ENCODE peak calls at places on chromosomes 5 and 9, in four cellular contexts. F is Caco-2, C is PC-3, W is endothelial cell. O is an unnamed sample.

GRCh38 chr9:127204771-127205470 is 59.7 kb upstream of the GARNL3 start:
- DNase-seq in F (no peak), C (peak), W (no peak), O (no peak)

GRCh38 chr5:124519396-124519795 is 227.0 kb downstream of the ZNF608 start:
- DNase-seq in F (no peak), C (no peak), W (no peak), O (no peak)

GRCh38 chr9:89477811-89478583 is 19.9 kb downstream of the SEMA4D start:
- DNase-seq in F (no peak), C (peak), W (peak), O (no peak)

GRCh38 chr9:116020801-116021200 is 132.8 kb upstream of the PAPPA start:
- DNase-seq in F (no peak), C (peak), W (no peak), O (no peak)

GRCh38 chr9:111147021-111147420 is 108.8 kb upstream of the LPAR1 start:
- DNase-seq in F (no peak), C (no peak), W (no peak), O (no peak)

GRCh38 chr5:129820-130219 is 37.9 kb downstream of the PLEKHG4B start:
- DNase-seq in F (no peak), C (no peak), W (no peak), O (no peak)

GRCh38 chr5:151115272-151115905 is 34.6 kb upstream of the TNIP1 start:
- DNase-seq in F (peak), C (peak), W (peak), O (peak)

GRCh38 chr9:115855458-115856133 is 298.0 kb upstream of the PAPPA start:
- DNase-seq in F (no peak), C (no peak), W (no peak), O (no peak)

GRCh38 chr5:79378510-79379186 is 135.3 kb downstream of the HOMER1 start:
- DNase-seq in F (no peak), C (no peak), W (no peak), O (no peak)

GRCh38 chr9:77304543-77304942 is 127.2 kb downstream of the VPS13A start:
- DNase-seq in F (no peak), C (no peak), W (no peak), O (no peak)

GRCh38 chr5:50767588-50767987 is 101.2 kb downstream of the PARP8 start:
- DNase-seq in F (no peak), C (no peak), W (no peak), O (no peak)

GRCh38 chr9:136718463-136719211 is 6.3 kb downstream of the DIPK1B start:
- DNase-seq in F (no peak), C (no peak), W (no peak), O (no peak)

GRCh38 chr5:139481122-139481533 is 1.4 kb downstream of the STING1 start:
- DNase-seq in F (no peak), C (no peak), W (no peak), O (no peak)

GRCh38 chr5:7947301-7947700 is 78.4 kb downstream of the MTRR start:
- DNase-seq in F (no peak), C (no peak), W (no peak), O (no peak)

GRCh38 chr5:14447958-14448881 is 133.4 kb upstream of the OTULINL start:
- DNase-seq in F (no peak), C (no peak), W (no peak), O (no peak)

GRCh38 chr5:169494383-169495251 is 89.0 kb upstream of the SPDL1 start:
- DNase-seq in F (no peak), C (no peak), W (no peak), O (no peak)

GRCh38 chr9:4038182-4038723 is 261.6 kb downstream of the GLIS3 start:
- DNase-seq in F (no peak), C (peak), W (no peak), O (no peak)

GRCh38 chr9:31210982-31211570 is 1173.4 kb upstream of the ACO1 start:
- DNase-seq in F (peak), C (no peak), W (no peak), O (no peak)

GRCh38 chr9:127214421-127215265 is 49.9 kb upstream of the GARNL3 start:
- DNase-seq in F (peak), C (peak), W (peak), O (peak)

GRCh38 chr5:73946278-73946677 is 320.3 kb downstream of the ARHGEF28 start:
- DNase-seq in F (no peak), C (no peak), W (no peak), O (no peak)

GRCh38 chr9:75548871-75549270 is 341.6 kb upstream of the PCSK5 start:
- DNase-seq in F (no peak), C (no peak), W (no peak), O (no peak)

GRCh38 chr9:3516667-3517330 is 9.0 kb downstream of the RFX3 start:
- DNase-seq in F (no peak), C (no peak), W (no peak), O (no peak)

GRCh38 chr9:108083796-108084352 is 594.3 kb upstream of the KLF4 start:
- DNase-seq in F (no peak), C (no peak), W (no peak), O (no peak)

GRCh38 chr5:147046226-147046625 is 167.7 kb upstream of the PPP2R2B start:
- DNase-seq in F (no peak), C (no peak), W (no peak), O (no peak)

GRCh38 chr5:1983919-1984695 is 101.4 kb upstream of the IRX4 start:
- DNase-seq in F (no peak), C (no peak), W (no peak), O (no peak)

GRCh38 chr9:110919609-110920008 is 118.7 kb downstream of the LPAR1 start:
- DNase-seq in F (peak), C (peak), W (no peak), O (no peak)

GRCh38 chr9:99966720-99967119 is 60.3 kb downstream of the STX17 start:
- DNase-seq in F (peak), C (peak), W (no peak), O (no peak)

GRCh38 chr5:142849880-142850279 is 79.7 kb downstream of the ARHGAP26 start:
- DNase-seq in F (no peak), C (no peak), W (no peak), O (no peak)

GRCh38 chr9:108671794-108672193 is 184.0 kb downstream of the ACTL7B start:
- DNase-seq in F (no peak), C (peak), W (no peak), O (no peak)

GRCh38 chr9:95102001-95102433 is 215.5 kb downstream of the FANCC start:
- DNase-seq in F (no peak), C (no peak), W (no peak), O (no peak)

GRCh38 chr5:169164481-169164925 is 136.4 kb downstream of the SLIT3 start:
- DNase-seq in F (peak), C (peak), W (no peak), O (no peak)

GRCh38 chr9:4299006-4299795 is 667 bp downstream of the GLIS3 start:
- DNase-seq in F (peak), C (peak), W (peak), O (no peak)

GRCh38 chr5:28265877-28266276 is 1227.5 kb upstream of the CDH9 start:
- DNase-seq in F (no peak), C (no peak), W (no peak), O (no peak)

GRCh38 chr9:128033609-128034008 is 33.5 kb downstream of the NAIF1 start:
- DNase-seq in F (no peak), C (no peak), W (no peak), O (no peak)

GRCh38 chr5:35919191-35919590 is 19.2 kb downstream of the CAPSL start:
- DNase-seq in F (no peak), C (peak), W (no peak), O (no peak)

GRCh38 chr9:93588641-93589609 is 12.5 kb downstream of the PHF2 start:
- DNase-seq in F (no peak), C (no peak), W (no peak), O (no peak)

GRCh38 chr9:93589688-93590087 is 13.3 kb downstream of the PHF2 start:
- DNase-seq in F (no peak), C (no peak), W (no peak), O (no peak)

GRCh38 chr9:93587284-93587650 is 10.9 kb downstream of the PHF2 start:
- DNase-seq in F (no peak), C (no peak), W (no peak), O (no peak)

GRCh38 chr9:93586290-93587057 is 10.1 kb downstream of the PHF2 start:
- DNase-seq in F (no peak), C (no peak), W (no peak), O (no peak)

GRCh38 chr9:93587651-93588347 is 11.4 kb downstream of the PHF2 start:
- DNase-seq in F (no peak), C (no peak), W (peak), O (no peak)
- TF ChIP-seq CTCF in F (no peak), C (peak), W (no peak), O (no peak)

GRCh38 chr5:154193636-154194035 is 3.1 kb downstream of the GALNT10 start:
- DNase-seq in F (no peak), C (peak), W (no peak), O (no peak)

GRCh38 chr5:154190652-154191304 is at the start of gene GALNT10:
- DNase-seq in F (peak), C (peak), W (peak), O (peak)

GRCh38 chr5:154193176-154193575 is 2.6 kb downstream of the GALNT10 start:
- DNase-seq in F (no peak), C (no peak), W (no peak), O (no peak)

GRCh38 chr5:154189819-154190651 is 498 bp upstream of the GALNT10 start:
- DNase-seq in F (peak), C (peak), W (peak), O (peak)

GRCh38 chr5:154191467-154192261 is 1.1 kb downstream of the GALNT10 start:
- DNase-seq in F (no peak), C (no peak), W (no peak), O (no peak)
- TF ChIP-seq CTCF in F (no peak), C (no peak), W (no peak), O (no peak)

DNA sequence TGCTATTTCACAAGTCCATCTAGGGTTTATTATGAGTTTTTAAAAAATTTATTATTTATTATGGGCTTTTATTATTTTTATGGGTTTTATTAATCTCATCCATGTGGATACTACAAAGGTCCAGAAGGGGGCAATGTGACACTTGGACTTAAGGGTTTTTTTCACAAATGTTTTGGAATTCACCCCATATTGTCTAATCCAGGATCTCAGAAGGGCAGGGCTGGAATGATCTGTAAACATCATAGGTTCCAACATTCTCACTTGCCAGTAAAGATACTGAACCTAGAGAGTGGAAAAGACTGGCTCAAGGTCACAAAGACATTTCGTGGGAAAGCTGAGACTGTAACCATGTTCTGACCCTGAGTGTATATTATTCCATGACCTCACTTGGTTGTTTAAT is 35.6 kb downstream of the NIM1K start:
- DNase-seq in F (peak), C (peak), W (no peak), O (no peak)
- TF ChIP-seq CTCF in F (peak), C (peak), W (peak), O (peak)

DNA sequence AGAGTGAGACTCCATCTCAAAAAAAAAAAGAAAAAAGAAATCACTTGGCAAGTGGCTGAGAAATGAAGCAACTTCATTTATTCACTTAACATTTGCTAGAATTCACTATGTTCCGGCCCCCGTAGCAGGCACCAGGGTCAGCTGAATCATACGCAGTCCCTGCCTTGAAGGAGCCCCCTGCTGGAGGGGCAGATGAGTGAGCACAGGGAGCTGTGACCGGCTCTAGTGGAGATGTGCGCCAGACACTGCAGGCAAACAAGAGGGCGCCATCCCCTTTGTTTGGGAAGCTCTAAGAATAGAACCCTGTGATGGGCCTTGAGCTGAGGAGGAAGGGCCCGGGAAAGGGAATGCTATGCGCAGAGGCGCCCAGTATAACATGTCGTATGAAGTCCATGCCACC is 20.2 kb upstream of the RPL26L1 start:
- DNase-seq in F (peak), C (peak), W (peak), O (no peak)
- TF ChIP-seq CTCF in F (peak), C (peak), W (peak), O (peak)

O was measured in D721Med.